ENCODE peak calls at places on chromosomes 2 and 18, in ten cellular contexts. One of them, this sample, is unnamed.

GRCh38 chr2:105786231-105787230 is 41.8 kb downstream of the NCK2 start:
- DNase-seq in left colon: no peak
- DNase-seq in A172: no peak
- DNase-seq in tibial artery: no peak
- DNase-seq in non-pigmented ciliary epithelial cell: no peak
- DNase-seq in SHP77 treated with DMSO at 0.1 percent for 48 hours: no peak
- DNase-seq in sciatic nerve: no peak
- DNase-seq in NCI-H510A: no peak
- DNase-seq in cardiac fibroblast: no peak
- DNase-seq in AG10803: no peak
- DNase-seq in this sample: no peak

GRCh38 chr2:217837001-217837491 is 165.7 kb downstream of the TNS1 start:
- DNase-seq in left colon: peak
- DNase-seq in A172: no peak
- DNase-seq in tibial artery: peak
- DNase-seq in non-pigmented ciliary epithelial cell: no peak
- DNase-seq in SHP77 treated with DMSO at 0.1 percent for 48 hours: no peak
- DNase-seq in sciatic nerve: no peak
- DNase-seq in NCI-H510A: peak
- DNase-seq in cardiac fibroblast: peak
- DNase-seq in AG10803: peak
- DNase-seq in this sample: peak

GRCh38 chr18:58847383-58848071 is 17.1 kb upstream of the ZNF532 start:
- DNase-seq in left colon: peak
- DNase-seq in A172: no peak
- DNase-seq in tibial artery: no peak
- DNase-seq in non-pigmented ciliary epithelial cell: no peak
- DNase-seq in SHP77 treated with DMSO at 0.1 percent for 48 hours: no peak
- DNase-seq in sciatic nerve: no peak
- DNase-seq in NCI-H510A: no peak
- DNase-seq in cardiac fibroblast: no peak
- DNase-seq in AG10803: no peak
- DNase-seq in this sample: no peak

GRCh38 chr2:19488009-19488691 is 129.7 kb upstream of the OSR1 start:
- DNase-seq in left colon: no peak
- DNase-seq in A172: peak
- DNase-seq in tibial artery: no peak
- DNase-seq in non-pigmented ciliary epithelial cell: no peak
- DNase-seq in SHP77 treated with DMSO at 0.1 percent for 48 hours: no peak
- DNase-seq in sciatic nerve: no peak
- DNase-seq in NCI-H510A: no peak
- DNase-seq in cardiac fibroblast: peak
- DNase-seq in AG10803: peak
- DNase-seq in this sample: peak

GRCh38 chr2:888906-889566 is 61.6 kb upstream of the SNTG2 start:
- DNase-seq in left colon: no peak
- DNase-seq in A172: no peak
- DNase-seq in tibial artery: no peak
- DNase-seq in non-pigmented ciliary epithelial cell: no peak
- DNase-seq in SHP77 treated with DMSO at 0.1 percent for 48 hours: no peak
- DNase-seq in sciatic nerve: no peak
- DNase-seq in NCI-H510A: no peak
- DNase-seq in cardiac fibroblast: no peak
- DNase-seq in AG10803: no peak
- DNase-seq in this sample: no peak

GRCh38 chr2:79260848-79261247 is 101.3 kb upstream of the REG3A start:
- DNase-seq in left colon: no peak
- DNase-seq in A172: no peak
- DNase-seq in tibial artery: no peak
- DNase-seq in non-pigmented ciliary epithelial cell: no peak
- DNase-seq in SHP77 treated with DMSO at 0.1 percent for 48 hours: no peak
- DNase-seq in sciatic nerve: no peak
- DNase-seq in NCI-H510A: no peak
- DNase-seq in cardiac fibroblast: no peak
- DNase-seq in AG10803: no peak
- DNase-seq in this sample: no peak

GRCh38 chr18:22174341-22175148 is 5.2 kb downstream of the GATA6 start:
- DNase-seq in left colon: no peak
- DNase-seq in A172: no peak
- DNase-seq in tibial artery: peak
- DNase-seq in non-pigmented ciliary epithelial cell: no peak
- DNase-seq in SHP77 treated with DMSO at 0.1 percent for 48 hours: no peak
- DNase-seq in sciatic nerve: no peak
- DNase-seq in NCI-H510A: no peak
- DNase-seq in cardiac fibroblast: peak
- DNase-seq in AG10803: no peak
- DNase-seq in this sample: no peak

GRCh38 chr18:74567805-74568204 is 29.9 kb upstream of the ZNF407 start:
- DNase-seq in left colon: no peak
- DNase-seq in A172: no peak
- DNase-seq in tibial artery: no peak
- DNase-seq in non-pigmented ciliary epithelial cell: no peak
- DNase-seq in SHP77 treated with DMSO at 0.1 percent for 48 hours: no peak
- DNase-seq in sciatic nerve: no peak
- DNase-seq in NCI-H510A: no peak
- DNase-seq in cardiac fibroblast: no peak
- DNase-seq in AG10803: no peak
- DNase-seq in this sample: no peak

GRCh38 chr2:182891611-182892010 is 25.2 kb upstream of the FRZB start:
- DNase-seq in left colon: no peak
- DNase-seq in A172: no peak
- DNase-seq in tibial artery: no peak
- DNase-seq in non-pigmented ciliary epithelial cell: no peak
- DNase-seq in SHP77 treated with DMSO at 0.1 percent for 48 hours: no peak
- DNase-seq in sciatic nerve: no peak
- DNase-seq in NCI-H510A: no peak
- DNase-seq in cardiac fibroblast: no peak
- DNase-seq in AG10803: no peak
- DNase-seq in this sample: no peak

GRCh38 chr18:45081579-45082181 is 401.0 kb downstream of the SETBP1 start:
- DNase-seq in left colon: no peak
- DNase-seq in A172: no peak
- DNase-seq in tibial artery: no peak
- DNase-seq in non-pigmented ciliary epithelial cell: no peak
- DNase-seq in SHP77 treated with DMSO at 0.1 percent for 48 hours: no peak
- DNase-seq in sciatic nerve: no peak
- DNase-seq in NCI-H510A: no peak
- DNase-seq in cardiac fibroblast: peak
- DNase-seq in AG10803: no peak
- DNase-seq in this sample: no peak

GRCh38 chr2:223032187-223033142 is 19.5 kb upstream of the KCNE4 start:
- DNase-seq in left colon: no peak
- DNase-seq in A172: no peak
- DNase-seq in tibial artery: no peak
- DNase-seq in non-pigmented ciliary epithelial cell: no peak
- DNase-seq in SHP77 treated with DMSO at 0.1 percent for 48 hours: no peak
- DNase-seq in sciatic nerve: no peak
- DNase-seq in NCI-H510A: no peak
- DNase-seq in cardiac fibroblast: peak
- DNase-seq in AG10803: no peak
- DNase-seq in this sample: no peak

GRCh38 chr18:77865853-77866252 is 616.2 kb downstream of the GALR1 start:
- DNase-seq in left colon: no peak
- DNase-seq in A172: no peak
- DNase-seq in tibial artery: no peak
- DNase-seq in non-pigmented ciliary epithelial cell: no peak
- DNase-seq in SHP77 treated with DMSO at 0.1 percent for 48 hours: no peak
- DNase-seq in sciatic nerve: no peak
- DNase-seq in NCI-H510A: no peak
- DNase-seq in cardiac fibroblast: no peak
- DNase-seq in AG10803: no peak
- DNase-seq in this sample: no peak

GRCh38 chr2:149329068-149329467 is 1.3 kb upstream of the LYPD6 start:
- DNase-seq in left colon: peak
- DNase-seq in A172: no peak
- DNase-seq in tibial artery: no peak
- DNase-seq in non-pigmented ciliary epithelial cell: no peak
- DNase-seq in SHP77 treated with DMSO at 0.1 percent for 48 hours: no peak
- DNase-seq in sciatic nerve: no peak
- DNase-seq in NCI-H510A: no peak
- DNase-seq in cardiac fibroblast: no peak
- DNase-seq in AG10803: no peak
- DNase-seq in this sample: no peak

GRCh38 chr2:125386074-125386473 is 1269.9 kb upstream of the GYPC start:
- DNase-seq in left colon: no peak
- DNase-seq in A172: no peak
- DNase-seq in tibial artery: no peak
- DNase-seq in non-pigmented ciliary epithelial cell: no peak
- DNase-seq in SHP77 treated with DMSO at 0.1 percent for 48 hours: no peak
- DNase-seq in sciatic nerve: no peak
- DNase-seq in NCI-H510A: no peak
- DNase-seq in cardiac fibroblast: no peak
- DNase-seq in AG10803: no peak
- DNase-seq in this sample: no peak

GRCh38 chr2:73020657-73021370 is 50.7 kb downstream of the SFXN5 start:
- DNase-seq in left colon: no peak
- DNase-seq in A172: peak
- DNase-seq in tibial artery: no peak
- DNase-seq in non-pigmented ciliary epithelial cell: peak
- DNase-seq in SHP77 treated with DMSO at 0.1 percent for 48 hours: no peak
- DNase-seq in sciatic nerve: no peak
- DNase-seq in NCI-H510A: no peak
- DNase-seq in cardiac fibroblast: peak
- DNase-seq in AG10803: peak
- DNase-seq in this sample: peak

GRCh38 chr2:170742896-170743529 is 27.2 kb upstream of the ERICH2 start:
- DNase-seq in left colon: no peak
- DNase-seq in A172: no peak
- DNase-seq in tibial artery: no peak
- DNase-seq in non-pigmented ciliary epithelial cell: no peak
- DNase-seq in SHP77 treated with DMSO at 0.1 percent for 48 hours: no peak
- DNase-seq in sciatic nerve: no peak
- DNase-seq in NCI-H510A: no peak
- DNase-seq in cardiac fibroblast: no peak
- DNase-seq in AG10803: no peak
- DNase-seq in this sample: no peak